ENCODE peak calls at places on chromosome 13, in eight cellular contexts. B, Y, E, W, G, V, F and H are unnamed samples.

GRCh38 chr13:30165071-30165470 is 142.3 kb downstream of the KATNAL1 start:
- DNase-seq in V (no peak), E (no peak), B (no peak), W (no peak), G (no peak), Y (no peak), F (no peak), H (no peak)

GRCh38 chr13:96650301-96650886 is 343.9 kb downstream of the OXGR1 start:
- DNase-seq in G (no peak), B (no peak), W (no peak), F (no peak), E (peak; percentile 82), V (no peak), Y (no peak), H (peak; percentile 4)

GRCh38 chr13:50400930-50401553 is 385.8 kb downstream of the KCNRG start:
- DNase-seq in W (no peak), B (no peak), F (no peak), V (no peak), E (peak; percentile 88), G (no peak), Y (no peak), H (no peak)

GRCh38 chr13:40668335-40668734 is 1.9 kb upstream of the FOXO1 start:
- DNase-seq in B (no peak), F (no peak), Y (peak; percentile 22), G (peak; percentile 21), W (no peak), V (no peak), E (peak; percentile 36), H (peak; percentile 60)

GRCh38 chr13:25844559-25845434 is 207.0 kb downstream of the SHISA2 start:
- DNase-seq in G (no peak), B (no peak), W (no peak), V (no peak), E (no peak), F (no peak), Y (no peak), H (peak; percentile 24)

GRCh38 chr13:21596722-21597121 is 7.2 kb downstream of the MICU2 start:
- DNase-seq in E (no peak), B (no peak), F (no peak), V (no peak), Y (no peak), G (no peak), W (no peak), H (no peak)

GRCh38 chr13:82634946-82635345 is 1247.3 kb downstream of the SLITRK1 start:
- DNase-seq in G (no peak), B (no peak), W (no peak), E (peak; percentile 79), Y (no peak), F (no peak), V (no peak), H (no peak)

GRCh38 chr13:86464193-86464592 is 665.0 kb upstream of the SLITRK6 start:
- DNase-seq in V (no peak), E (peak; percentile 12), Y (no peak), B (no peak), F (no peak), G (no peak), W (no peak), H (no peak)

GRCh38 chr13:94063096-94063495 is 416.4 kb downstream of the DCT start:
- DNase-seq in E (no peak), F (no peak), B (no peak), G (no peak), V (no peak), Y (no peak), W (no peak), H (no peak)

GRCh38 chr13:103638706-103639105 is 572.5 kb upstream of the SLC10A2 start:
- DNase-seq in G (no peak), Y (no peak), W (no peak), V (no peak), E (no peak), F (no peak), B (no peak), H (no peak)

GRCh38 chr13:106599875-106600797 is 32.2 kb upstream of the ARGLU1 start:
- DNase-seq in W (no peak), Y (no peak), G (no peak), B (no peak), V (no peak), F (no peak), E (no peak), H (no peak)

GRCh38 chr13:30572859-30573275 is 44.9 kb upstream of the USPL1 start:
- DNase-seq in E (peak; percentile 25), Y (no peak), W (no peak), V (peak; percentile 18), B (no peak), F (no peak), G (no peak), H (peak; percentile 41)

GRCh38 chr13:66312312-66313087 is 917.6 kb downstream of the PCDH9 start:
- DNase-seq in B (no peak), G (no peak), F (no peak), E (peak; percentile 7), Y (no peak), W (no peak), V (no peak), H (no peak)

GRCh38 chr13:77784531-77784930 is 87.0 kb downstream of the SLAIN1 start:
- DNase-seq in V (no peak), Y (no peak), B (no peak), W (no peak), E (no peak), G (no peak), F (no peak), H (no peak)

GRCh38 chr13:50511877-50512332 is 331.6 kb downstream of the DLEU7 start:
- DNase-seq in E (no peak), V (no peak), Y (no peak), G (no peak), W (no peak), F (no peak), B (no peak), H (peak; percentile 19)

GRCh38 chr13:35978607-35979316 is 152.4 kb downstream of the DCLK1 start:
- DNase-seq in V (peak; percentile 55), E (peak; percentile 65), Y (peak; percentile 40), G (no peak), B (no peak), F (no peak), W (no peak), H (peak; percentile 54)

GRCh38 chr13:113123226-113124150 is 889 bp downstream of the F10 start:
- DNase-seq in G (no peak), E (no peak), B (no peak), F (no peak), V (no peak), Y (no peak), W (peak; percentile 2), H (no peak)

GRCh38 chr13:20684535-20684934 is 19.0 kb upstream of the IL17D start:
- DNase-seq in F (no peak), Y (no peak), E (no peak), V (no peak), B (no peak), W (no peak), G (no peak), H (no peak)

GRCh38 chr13:19070398-19070735 is 111.3 kb downstream of the TUBA3C start:
- DNase-seq in Y (no peak), V (no peak), E (no peak), W (no peak), G (no peak), B (no peak), F (no peak), H (no peak)

GRCh38 chr13:87798536-87798935 is 127.4 kb downstream of the SLITRK5 start:
- DNase-seq in E (no peak), F (peak; percentile 56), W (no peak), B (no peak), V (no peak), G (no peak), Y (no peak), H (no peak)

GRCh38 chr13:111315347-111315995 is 5.0 kb upstream of the TEX29 start:
- DNase-seq in V (no peak), Y (no peak), E (no peak), B (no peak), G (no peak), F (no peak), W (no peak), H (no peak)

GRCh38 chr13:34364633-34365032 is 546.7 kb downstream of the RFC3 start:
- DNase-seq in B (no peak), W (no peak), E (peak; percentile 43), V (no peak), F (no peak), G (no peak), Y (no peak), H (no peak)

DNA sequence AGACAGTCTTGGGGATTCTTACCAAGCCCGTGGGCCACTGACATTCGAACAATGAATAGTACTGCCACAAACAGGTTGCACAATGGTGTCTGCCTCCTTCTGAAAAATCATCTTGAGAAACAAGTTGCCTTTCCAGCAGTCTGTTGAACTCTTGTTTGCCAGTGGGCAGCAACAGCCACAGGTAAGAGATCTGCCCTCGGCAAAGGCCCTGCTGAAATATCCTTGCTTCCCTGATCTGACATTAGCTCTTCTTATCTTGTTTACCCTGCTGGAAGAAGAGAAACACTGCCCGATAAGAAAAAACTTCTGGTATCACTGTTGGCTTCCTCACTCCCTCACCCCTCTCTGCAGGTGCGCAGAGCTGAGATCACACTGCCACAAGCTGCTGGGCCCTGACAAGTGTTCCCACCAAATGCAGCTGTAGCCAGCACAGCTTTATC is 2.0 kb downstream of the DOCK9 start:
- DNase-seq in B (no peak), V (peak; percentile 32), G (no peak), F (no peak), Y (no peak), E (peak; percentile 54), W (no peak), H (no peak)
- TF ChIP-seq CTCF in B (no peak), V (no peak), G (no peak), F (no peak), Y (no peak), E (no peak), W (no peak), H (no peak)

DNA sequence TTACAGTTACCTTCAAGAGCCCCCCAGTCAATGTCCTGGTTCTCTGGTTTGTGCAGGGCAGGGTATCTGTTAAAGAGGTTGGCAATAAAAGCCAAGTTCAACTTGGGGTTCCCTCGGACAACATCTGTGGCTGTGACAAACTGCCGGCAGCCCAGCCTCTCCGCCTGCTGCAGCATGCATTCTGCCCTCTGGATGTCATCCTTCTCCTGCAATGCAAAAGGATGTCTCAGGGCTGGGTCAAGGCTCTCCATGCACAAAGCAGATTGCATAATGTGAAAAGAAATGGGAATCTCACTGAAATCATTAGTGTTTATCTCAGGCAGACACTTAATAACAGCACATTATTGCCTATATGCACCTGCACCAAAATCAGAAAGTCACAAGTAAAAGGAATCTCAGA is 35.1 kb downstream of the LCP1 start:
- DNase-seq in B (no peak), E (peak; percentile 48), F (peak; percentile 22), G (no peak), W (no peak), Y (no peak), V (peak; percentile 48), H (no peak)
- TF ChIP-seq CTCF in B (peak; percentile 22), E (peak; percentile 49), F (peak; percentile 49), G (no peak), W (no peak), Y (no peak), V (peak; percentile 47), H (peak; percentile 7)

GRCh38 chr13:46795321-46795720 is 1.6 kb downstream of the ESD start:
- DNase-seq in B (no peak), V (no peak), G (no peak), F (no peak), E (peak; percentile 61), W (no peak), Y (no peak), H (no peak)
- TF ChIP-seq CTCF in B (no peak), V (no peak), G (no peak), F (no peak), E (peak; percentile 9), W (no peak), Y (no peak), H (no peak)

GRCh38 chr13:60078226-60078625 is 85.5 kb downstream of the DIAPH3 start:
- DNase-seq in G (no peak), E (peak; percentile 27), Y (no peak), W (no peak), V (no peak), B (no peak), F (no peak), H (no peak)

GRCh38 chr13:60080871-60081270 is 82.9 kb downstream of the DIAPH3 start:
- DNase-seq in V (no peak), Y (no peak), F (no peak), W (no peak), G (no peak), E (no peak), B (no peak), H (no peak)
- TF ChIP-seq CTCF in V (no peak), Y (no peak), F (no peak), W (no peak), G (no peak), E (no peak), B (no peak), H (no peak)